ENCODE peak calls at places on chromosomes 2 and 18, in six cellular contexts. One of them, this sample, is unnamed.

GRCh38 chr18:28766027-28766426 is 589.1 kb upstream of the CDH2 start:
- DNase-seq in cardiac fibroblast: peak
- DNase-seq in dorsolateral prefrontal cortex: no peak
- DNase-seq in GDM1: no peak
- DNase-seq in cardiac muscle cell: peak
- DNase-seq in NCI-H1105: no peak
- DNase-seq in this sample: no peak

GRCh38 chr18:51603551-51603950 is 406.1 kb upstream of the MEX3C start:
- DNase-seq in cardiac fibroblast: no peak
- DNase-seq in cardiac muscle cell: no peak
- DNase-seq in NCI-H1105: peak
- DNase-seq in dorsolateral prefrontal cortex: no peak
- DNase-seq in GDM1: no peak
- DNase-seq in this sample: no peak

GRCh38 chr2:9971105-9971818 is 19.8 kb downstream of the GRHL1 start:
- DNase-seq in NCI-H1105: no peak
- DNase-seq in cardiac fibroblast: no peak
- DNase-seq in cardiac muscle cell: peak
- DNase-seq in dorsolateral prefrontal cortex: no peak
- DNase-seq in GDM1: no peak
- DNase-seq in this sample: no peak

GRCh38 chr2:169362346-169363026 is at the start of gene LRP2:
- DNase-seq in GDM1: no peak
- DNase-seq in cardiac fibroblast: no peak
- DNase-seq in dorsolateral prefrontal cortex: peak
- DNase-seq in cardiac muscle cell: no peak
- DNase-seq in NCI-H1105: no peak
- DNase-seq in this sample: no peak

GRCh38 chr18:57585846-57586242 is 658 bp downstream of the FECH start:
- DNase-seq in NCI-H1105: no peak
- DNase-seq in cardiac muscle cell: no peak
- DNase-seq in dorsolateral prefrontal cortex: no peak
- DNase-seq in GDM1: no peak
- DNase-seq in cardiac fibroblast: peak
- DNase-seq in this sample: no peak

GRCh38 chr2:85539361-85540130 is 578 bp downstream of the MAT2A start:
- DNase-seq in dorsolateral prefrontal cortex: peak
- DNase-seq in cardiac fibroblast: peak
- DNase-seq in GDM1: peak
- DNase-seq in NCI-H1105: no peak
- DNase-seq in cardiac muscle cell: peak
- DNase-seq in this sample: no peak

GRCh38 chr2:63434597-63434996 is 153.7 kb downstream of the WDPCP start:
- DNase-seq in GDM1: no peak
- DNase-seq in dorsolateral prefrontal cortex: no peak
- DNase-seq in cardiac fibroblast: no peak
- DNase-seq in NCI-H1105: no peak
- DNase-seq in cardiac muscle cell: no peak
- DNase-seq in this sample: no peak

GRCh38 chr2:106065268-106065982 is 128.7 kb downstream of the UXS1 start:
- DNase-seq in dorsolateral prefrontal cortex: peak
- DNase-seq in GDM1: no peak
- DNase-seq in cardiac fibroblast: no peak
- DNase-seq in cardiac muscle cell: peak
- DNase-seq in NCI-H1105: no peak
- DNase-seq in this sample: no peak

GRCh38 chr2:173914055-173914922 is 50.9 kb downstream of the SP3 start:
- DNase-seq in NCI-H1105: no peak
- DNase-seq in cardiac muscle cell: no peak
- DNase-seq in cardiac fibroblast: no peak
- DNase-seq in GDM1: no peak
- DNase-seq in dorsolateral prefrontal cortex: no peak
- DNase-seq in this sample: no peak

GRCh38 chr2:33806041-33806440 is 206.9 kb upstream of the FAM98A start:
- DNase-seq in cardiac fibroblast: no peak
- DNase-seq in dorsolateral prefrontal cortex: no peak
- DNase-seq in NCI-H1105: no peak
- DNase-seq in cardiac muscle cell: no peak
- DNase-seq in GDM1: no peak
- DNase-seq in this sample: no peak

GRCh38 chr18:24341361-24341760 is 56.3 kb downstream of the OSBPL1A start:
- DNase-seq in GDM1: no peak
- DNase-seq in NCI-H1105: no peak
- DNase-seq in cardiac muscle cell: no peak
- DNase-seq in dorsolateral prefrontal cortex: no peak
- DNase-seq in cardiac fibroblast: peak
- DNase-seq in this sample: no peak

GRCh38 chr2:64202206-64202864 is 58.1 kb upstream of the PELI1 start:
- DNase-seq in cardiac fibroblast: peak
- DNase-seq in NCI-H1105: no peak
- DNase-seq in dorsolateral prefrontal cortex: no peak
- DNase-seq in GDM1: no peak
- DNase-seq in cardiac muscle cell: peak
- DNase-seq in this sample: no peak

GRCh38 chr2:9144047-9144446 is 62.6 kb upstream of the ASAP2 start:
- DNase-seq in GDM1: no peak
- DNase-seq in NCI-H1105: no peak
- DNase-seq in cardiac fibroblast: no peak
- DNase-seq in cardiac muscle cell: peak
- DNase-seq in dorsolateral prefrontal cortex: no peak
- DNase-seq in this sample: no peak

GRCh38 chr2:110115291-110116032 is at the start of gene MALL:
- DNase-seq in NCI-H1105: no peak
- DNase-seq in GDM1: no peak
- DNase-seq in dorsolateral prefrontal cortex: no peak
- DNase-seq in cardiac muscle cell: no peak
- DNase-seq in cardiac fibroblast: no peak
- DNase-seq in this sample: no peak

GRCh38 chr2:161710131-161710915 is 86.1 kb downstream of the SLC4A10 start:
- DNase-seq in cardiac muscle cell: peak
- DNase-seq in GDM1: no peak
- DNase-seq in NCI-H1105: no peak
- DNase-seq in dorsolateral prefrontal cortex: no peak
- DNase-seq in cardiac fibroblast: peak
- DNase-seq in this sample: no peak

GRCh38 chr2:57696016-57696415 is 350.6 kb upstream of the VRK2 start:
- DNase-seq in NCI-H1105: no peak
- DNase-seq in cardiac muscle cell: no peak
- DNase-seq in GDM1: no peak
- DNase-seq in cardiac fibroblast: no peak
- DNase-seq in dorsolateral prefrontal cortex: no peak
- DNase-seq in this sample: no peak

GRCh38 chr18:79608535-79608934 is 71.1 kb upstream of the CTDP1 start:
- DNase-seq in dorsolateral prefrontal cortex: no peak
- DNase-seq in cardiac muscle cell: no peak
- DNase-seq in GDM1: no peak
- DNase-seq in cardiac fibroblast: no peak
- DNase-seq in NCI-H1105: no peak
- DNase-seq in this sample: no peak

GRCh38 chr18:58091099-58091611 is 47.1 kb downstream of the NEDD4L start:
- DNase-seq in GDM1: no peak
- DNase-seq in NCI-H1105: no peak
- DNase-seq in dorsolateral prefrontal cortex: no peak
- DNase-seq in cardiac fibroblast: no peak
- DNase-seq in cardiac muscle cell: no peak
- DNase-seq in this sample: no peak

GRCh38 chr2:223724831-223725230 is 112.6 kb downstream of the AP1S3 start:
- DNase-seq in GDM1: no peak
- DNase-seq in NCI-H1105: no peak
- DNase-seq in cardiac muscle cell: no peak
- DNase-seq in dorsolateral prefrontal cortex: no peak
- DNase-seq in cardiac fibroblast: peak
- DNase-seq in this sample: no peak

GRCh38 chr2:238103465-238104070 is 3.4 kb downstream of the ESPNL start:
- DNase-seq in cardiac fibroblast: no peak
- DNase-seq in GDM1: no peak
- DNase-seq in cardiac muscle cell: no peak
- DNase-seq in dorsolateral prefrontal cortex: no peak
- DNase-seq in NCI-H1105: no peak
- DNase-seq in this sample: no peak

GRCh38 chr2:70258532-70258875 is 567 bp downstream of the PCYOX1 start:
- DNase-seq in cardiac muscle cell: peak
- DNase-seq in dorsolateral prefrontal cortex: peak
- DNase-seq in cardiac fibroblast: peak
- DNase-seq in GDM1: no peak
- DNase-seq in NCI-H1105: no peak
- DNase-seq in this sample: no peak

GRCh38 chr2:188248513-188248912 is 43.2 kb upstream of the GULP1 start:
- DNase-seq in GDM1: no peak
- DNase-seq in cardiac fibroblast: no peak
- DNase-seq in cardiac muscle cell: no peak
- DNase-seq in NCI-H1105: no peak
- DNase-seq in dorsolateral prefrontal cortex: no peak
- DNase-seq in this sample: no peak